ENCODE peak calls at places on chromosomes 4 and X, in six cellular contexts. One of them, this sample, is unnamed.

GRCh38 chrX:108268434-108269080 is 169.7 kb downstream of the COL4A6 start:
- DNase-seq in mucosa of gallbladder: no peak
- DNase-seq in activated CD4-positive, alpha-beta T cell treated with anti-CD3 and anti-CD28 coated beads, Interleukin-2, amount 50 U/mL, for 1 hour: no peak
- DNase-seq in upper lobe of right lung: no peak
- DNase-seq in NAMALWA: no peak
- DNase-seq in substantia nigra: no peak
- DNase-seq in this sample: peak

GRCh38 chr4:1019726-1020470 is 8.5 kb downstream of the FGFRL1 start:
- DNase-seq in mucosa of gallbladder: no peak
- DNase-seq in activated CD4-positive, alpha-beta T cell treated with anti-CD3 and anti-CD28 coated beads, Interleukin-2, amount 50 U/mL, for 1 hour: no peak
- DNase-seq in upper lobe of right lung: no peak
- DNase-seq in NAMALWA: peak
- DNase-seq in substantia nigra: no peak
- DNase-seq in this sample: no peak

GRCh38 chr4:176875441-176875930 is 82.8 kb upstream of the VEGFC start:
- DNase-seq in mucosa of gallbladder: no peak
- DNase-seq in activated CD4-positive, alpha-beta T cell treated with anti-CD3 and anti-CD28 coated beads, Interleukin-2, amount 50 U/mL, for 1 hour: no peak
- DNase-seq in upper lobe of right lung: no peak
- DNase-seq in NAMALWA: no peak
- DNase-seq in substantia nigra: no peak
- DNase-seq in this sample: no peak

GRCh38 chrX:19627533-19627932 is 112.2 kb upstream of the MAP3K15 start:
- DNase-seq in mucosa of gallbladder: no peak
- DNase-seq in activated CD4-positive, alpha-beta T cell treated with anti-CD3 and anti-CD28 coated beads, Interleukin-2, amount 50 U/mL, for 1 hour: no peak
- DNase-seq in upper lobe of right lung: no peak
- DNase-seq in NAMALWA: no peak
- DNase-seq in substantia nigra: no peak
- DNase-seq in this sample: peak

GRCh38 chr4:182585321-182585720 is 331.9 kb downstream of the DCTD start:
- DNase-seq in mucosa of gallbladder: no peak
- DNase-seq in activated CD4-positive, alpha-beta T cell treated with anti-CD3 and anti-CD28 coated beads, Interleukin-2, amount 50 U/mL, for 1 hour: no peak
- DNase-seq in upper lobe of right lung: no peak
- DNase-seq in NAMALWA: no peak
- DNase-seq in substantia nigra: no peak
- DNase-seq in this sample: no peak

GRCh38 chr4:166493828-166494432 is 620.9 kb downstream of the TLL1 start:
- DNase-seq in mucosa of gallbladder: no peak
- DNase-seq in activated CD4-positive, alpha-beta T cell treated with anti-CD3 and anti-CD28 coated beads, Interleukin-2, amount 50 U/mL, for 1 hour: no peak
- DNase-seq in upper lobe of right lung: no peak
- DNase-seq in NAMALWA: no peak
- DNase-seq in substantia nigra: no peak
- DNase-seq in this sample: peak

GRCh38 chrX:104330966-104331365 is 76.2 kb upstream of the ESX1 start:
- DNase-seq in mucosa of gallbladder: no peak
- DNase-seq in activated CD4-positive, alpha-beta T cell treated with anti-CD3 and anti-CD28 coated beads, Interleukin-2, amount 50 U/mL, for 1 hour: no peak
- DNase-seq in upper lobe of right lung: no peak
- DNase-seq in NAMALWA: no peak
- DNase-seq in substantia nigra: no peak
- DNase-seq in this sample: peak

GRCh38 chrX:1591863-1592127 is 391 bp downstream of the AKAP17A start:
- DNase-seq in mucosa of gallbladder: no peak
- DNase-seq in activated CD4-positive, alpha-beta T cell treated with anti-CD3 and anti-CD28 coated beads, Interleukin-2, amount 50 U/mL, for 1 hour: no peak
- DNase-seq in upper lobe of right lung: no peak
- DNase-seq in NAMALWA: no peak
- DNase-seq in substantia nigra: no peak
- DNase-seq in this sample: no peak

GRCh38 chr4:82423245-82424054 is 6.8 kb downstream of the HNRNPDL start:
- DNase-seq in mucosa of gallbladder: no peak
- DNase-seq in activated CD4-positive, alpha-beta T cell treated with anti-CD3 and anti-CD28 coated beads, Interleukin-2, amount 50 U/mL, for 1 hour: no peak
- DNase-seq in upper lobe of right lung: no peak
- DNase-seq in NAMALWA: peak
- DNase-seq in substantia nigra: no peak
- DNase-seq in this sample: peak

GRCh38 chr4:168993724-168994510 is 16.1 kb downstream of the CBR4 start:
- DNase-seq in mucosa of gallbladder: no peak
- DNase-seq in activated CD4-positive, alpha-beta T cell treated with anti-CD3 and anti-CD28 coated beads, Interleukin-2, amount 50 U/mL, for 1 hour: no peak
- DNase-seq in upper lobe of right lung: no peak
- DNase-seq in NAMALWA: no peak
- DNase-seq in substantia nigra: no peak
- DNase-seq in this sample: peak

GRCh38 chrX:118839334-118839958 is 15.8 kb downstream of the ZCCHC12 start:
- DNase-seq in mucosa of gallbladder: peak
- DNase-seq in activated CD4-positive, alpha-beta T cell treated with anti-CD3 and anti-CD28 coated beads, Interleukin-2, amount 50 U/mL, for 1 hour: peak
- DNase-seq in upper lobe of right lung: peak
- DNase-seq in NAMALWA: no peak
- DNase-seq in substantia nigra: peak
- DNase-seq in this sample: peak

GRCh38 chr4:60992037-60992436 is 208.1 kb upstream of the ADGRL3 start:
- DNase-seq in mucosa of gallbladder: no peak
- DNase-seq in activated CD4-positive, alpha-beta T cell treated with anti-CD3 and anti-CD28 coated beads, Interleukin-2, amount 50 U/mL, for 1 hour: no peak
- DNase-seq in upper lobe of right lung: no peak
- DNase-seq in NAMALWA: no peak
- DNase-seq in substantia nigra: no peak
- DNase-seq in this sample: no peak

This sample was measured in kidney tubule cell.